ENCODE peak calls at places on chromosomes 4 and X, in ten cellular contexts. U, D, F, L, P, B, E, Q, Y and I are unnamed samples.

GRCh38 chrX:77597090-77597489 is 149.9 kb downstream of the FGF16 start:
- DNase-seq in U (no peak), D (no peak), F (peak; percentile 48), L (no peak), P (no peak), B (no peak), E (no peak), Q (no peak), Y (no peak), I (no peak)

GRCh38 chr4:39151120-39151713 is 31.1 kb upstream of the WDR19 start:
- DNase-seq in U (no peak), D (no peak), F (peak; percentile 64), L (peak; percentile 8), P (no peak), B (no peak), E (no peak), Q (no peak), Y (no peak), I (no peak)

GRCh38 chrX:110053453-110053852 is 50.5 kb downstream of the TMEM164 start:
- DNase-seq in U (no peak), D (no peak), F (no peak), L (no peak), P (no peak), B (no peak), E (no peak), Q (no peak), Y (no peak), I (no peak)

GRCh38 chrX:71622347-71623104 is 4.2 kb upstream of the CXCR3 start:
- DNase-seq in U (peak; percentile 87), D (no peak), F (peak; percentile 57), L (peak; percentile 27), P (no peak), B (peak; percentile 36), E (peak; percentile 80), Q (peak; percentile 89), Y (peak; percentile 77), I (peak; percentile 81)

GRCh38 chr4:157775971-157776370 is 396.9 kb downstream of the GASK1B start:
- DNase-seq in U (no peak), D (no peak), F (no peak), L (no peak), P (no peak), B (no peak), E (no peak), Q (no peak), Y (no peak), I (no peak)

GRCh38 chrX:67353651-67354370 is 190.0 kb upstream of the AR start:
- DNase-seq in U (no peak), D (no peak), F (no peak), L (no peak), P (no peak), B (no peak), E (no peak), Q (no peak), Y (no peak), I (no peak)

GRCh38 chr4:1488831-1489638 is 82.8 kb upstream of the NKX1-1 start:
- DNase-seq in U (no peak), D (no peak), F (no peak), L (no peak), P (no peak), B (no peak), E (no peak), Q (peak; percentile 35), Y (no peak), I (peak; percentile 19)

GRCh38 chr4:176921256-176921655 is 128.5 kb upstream of the VEGFC start:
- DNase-seq in U (no peak), D (no peak), F (no peak), L (no peak), P (no peak), B (no peak), E (no peak), Q (no peak), Y (no peak), I (no peak)

GRCh38 chr4:67751260-67751659 is 2.9 kb downstream of the GNRHR start:
- DNase-seq in U (no peak), D (no peak), F (peak; percentile 51), L (no peak), P (no peak), B (no peak), E (no peak), Q (no peak), Y (no peak), I (no peak)

GRCh38 chrX:69238153-69238959 is 73.1 kb upstream of the PJA1 start:
- DNase-seq in U (no peak), D (no peak), F (no peak), L (no peak), P (no peak), B (no peak), E (no peak), Q (peak; percentile 77), Y (no peak), I (no peak)

GRCh38 chr4:55549888-55550287 is 3.2 kb upstream of the CLOCK start:
- DNase-seq in U (no peak), D (no peak), F (peak; percentile 92), L (no peak), P (no peak), B (no peak), E (no peak), Q (no peak), Y (peak; percentile 51), I (no peak)

GRCh38 chr4:128831526-128832252 is 22.2 kb downstream of the JADE1 start:
- DNase-seq in U (no peak), D (no peak), F (peak; percentile 57), L (no peak), P (no peak), B (no peak), E (no peak), Q (no peak), Y (peak; percentile 49), I (no peak)

DNA sequence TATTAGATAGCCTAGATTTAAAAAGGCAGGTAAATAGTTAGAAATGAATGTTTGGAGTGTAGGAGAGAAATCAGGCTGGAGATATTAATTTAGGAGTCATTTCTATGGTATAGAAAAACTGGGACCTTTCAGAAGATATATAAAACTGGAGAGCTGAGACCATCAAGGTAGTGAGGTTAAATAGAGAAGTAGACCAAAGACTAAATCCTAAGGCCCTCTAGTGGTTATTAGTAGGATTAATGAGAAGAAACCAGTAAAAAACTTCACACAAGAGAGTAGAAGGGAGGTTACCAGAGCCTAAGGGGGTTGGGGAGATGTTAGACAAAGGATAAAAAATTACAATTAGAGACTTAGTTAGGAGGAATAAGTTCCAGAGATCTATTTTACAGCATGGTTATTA is 351.0 kb upstream of the SPANXN1 start:
- DNase-seq in U (no peak), D (no peak), F (no peak), L (no peak), P (no peak), B (no peak), E (no peak), Q (no peak), Y (peak; percentile 5), I (no peak)
- TF ChIP-seq CTCF in U (no peak), D (no peak), F (peak; percentile 12), L (no peak), P (peak; percentile 30), B (no peak), E (no peak), Q (no peak), Y (peak; percentile 36), I (peak; percentile 8)

GRCh38 chr4:87057835-87058234 is 123.0 kb downstream of the AFF1 start:
- DNase-seq in U (no peak), D (no peak), F (peak; percentile 65), L (no peak), P (no peak), B (no peak), E (no peak), Q (no peak), Y (no peak), I (no peak)
- TF ChIP-seq CTCF in U (no peak), D (no peak), F (no peak), L (no peak), P (no peak), B (no peak), E (no peak), Q (no peak), Y (no peak), I (no peak)

DNA sequence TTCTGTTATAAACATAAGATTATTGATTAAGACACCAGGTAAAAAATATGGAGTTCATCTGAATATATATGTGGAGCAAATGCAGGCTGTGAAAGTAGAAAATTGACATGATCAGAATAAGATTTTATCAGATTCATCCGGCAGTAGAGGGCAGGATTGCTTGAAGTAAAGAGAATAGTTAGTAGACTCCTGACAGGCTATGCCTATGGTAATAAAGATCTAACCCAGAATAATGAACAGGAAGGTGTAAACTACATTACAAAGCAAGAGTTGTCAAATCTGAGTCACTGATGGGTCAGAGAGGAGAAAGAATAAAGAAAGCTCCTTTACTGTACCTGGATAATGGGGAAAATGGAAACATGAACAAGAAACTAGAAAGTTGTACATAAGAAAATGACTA is 20.8 kb upstream of the TMEM184C start:
- DNase-seq in U (no peak), D (no peak), F (peak; percentile 31), L (no peak), P (no peak), B (no peak), E (no peak), Q (no peak), Y (no peak), I (no peak)
- TF ChIP-seq CTCF in U (no peak), D (no peak), F (peak; percentile 30), L (no peak), P (no peak), B (no peak), E (no peak), Q (no peak), Y (peak; percentile 26), I (no peak)

DNA sequence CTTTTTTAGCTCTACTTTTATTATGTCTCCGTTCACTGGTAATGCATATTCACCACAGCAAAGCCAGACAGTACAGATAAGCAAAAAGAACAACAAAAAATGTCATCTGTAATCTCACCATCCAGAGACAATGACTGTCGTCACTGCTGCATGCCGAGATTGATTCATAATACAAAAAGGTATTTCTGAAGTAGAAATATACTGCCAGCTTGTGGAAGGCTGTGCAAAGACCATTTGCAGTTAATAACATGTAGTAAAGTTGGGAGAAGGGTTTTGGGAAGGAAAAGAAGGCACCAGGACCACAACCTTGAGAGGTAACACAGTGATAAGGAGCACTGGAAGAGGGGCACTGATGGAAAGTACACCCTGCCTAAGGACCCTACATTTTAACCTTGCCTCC is 223.0 kb upstream of the ZIC3 start:
- DNase-seq in U (no peak), D (no peak), F (no peak), L (no peak), P (no peak), B (no peak), E (no peak), Q (no peak), Y (no peak), I (no peak)
- TF ChIP-seq CTCF in U (no peak), D (no peak), F (no peak), L (no peak), P (peak; percentile 10), B (no peak), E (no peak), Q (no peak), Y (no peak), I (no peak)